ENCODE peak calls at places on chromosomes 1 and 21, in four cellular contexts. One of them, this sample, is unnamed. For H3K27me3, the result is how much of the 10 kb centered on the place peaks cover.

GRCh38 chr1:52814465-52814864 is 28.1 kb upstream of the ZYG11A start:
- DNase-seq in HL-60: no peak
- DNase-seq in tibial artery: no peak
- DNase-seq in GM23338: no peak
- DNase-seq in this sample: peak

GRCh38 chr1:193763313-193763712 is 576.9 kb upstream of the B3GALT2 start:
- DNase-seq in GM23338: no peak
- DNase-seq in HL-60: no peak
- DNase-seq in tibial artery: no peak
- DNase-seq in this sample: no peak

GRCh38 chr1:156392427-156392826 is 23.4 kb downstream of the RHBG start:
- DNase-seq in HL-60: no peak
- DNase-seq in tibial artery: no peak
- DNase-seq in GM23338: peak
- DNase-seq in this sample: no peak

GRCh38 chr1:81213279-81213678 is 587.5 kb upstream of the ADGRL2 start:
- DNase-seq in tibial artery: no peak
- DNase-seq in HL-60: peak
- DNase-seq in GM23338: peak
- DNase-seq in this sample: no peak

GRCh38 chr1:7722670-7723012 is 48.5 kb upstream of the VAMP3 start:
- DNase-seq in tibial artery: no peak
- DNase-seq in HL-60: no peak
- DNase-seq in GM23338: no peak
- DNase-seq in this sample: no peak

GRCh38 chr1:115056395-115056798 is 26.8 kb downstream of the TSHB start:
- DNase-seq in tibial artery: no peak
- DNase-seq in HL-60: peak
- DNase-seq in GM23338: peak
- DNase-seq in this sample: peak

GRCh38 chr1:227299238-227299637 is 19.1 kb downstream of the CDC42BPA start:
- DNase-seq in GM23338: no peak
- DNase-seq in tibial artery: no peak
- DNase-seq in HL-60: no peak
- DNase-seq in this sample: peak

GRCh38 chr21:34113842-34114241 is 40.5 kb downstream of the MRPS6 start:
- DNase-seq in tibial artery: no peak
- DNase-seq in HL-60: no peak
- DNase-seq in GM23338: peak
- DNase-seq in this sample: no peak

GRCh38 chr1:95916616-95917015 is 682.6 kb downstream of the RWDD3 start:
- DNase-seq in tibial artery: no peak
- DNase-seq in GM23338: peak
- DNase-seq in HL-60: no peak
- DNase-seq in this sample: peak

GRCh38 chr1:55987491-55988255 is 591.7 kb downstream of the PLPP3 start:
- DNase-seq in GM23338: peak
- DNase-seq in tibial artery: no peak
- DNase-seq in HL-60: no peak
- DNase-seq in this sample: no peak

GRCh38 chr21:14830307-14830706 is 234.5 kb downstream of the NRIP1 start:
- DNase-seq in GM23338: no peak
- DNase-seq in tibial artery: no peak
- DNase-seq in HL-60: no peak
- DNase-seq in this sample: no peak

GRCh38 chr1:97144527-97144926 is 422.9 kb downstream of the PTBP2 start:
- DNase-seq in GM23338: no peak
- DNase-seq in tibial artery: no peak
- DNase-seq in HL-60: no peak
- DNase-seq in this sample: peak

GRCh38 chr1:113027449-113027848 is 45.5 kb upstream of the LRIG2 start:
- DNase-seq in HL-60: no peak
- DNase-seq in GM23338: peak
- DNase-seq in tibial artery: no peak
- DNase-seq in this sample: no peak

GRCh38 chr21:31898898-31899630 is 26.2 kb downstream of the HUNK start:
- DNase-seq in tibial artery: no peak
- DNase-seq in HL-60: no peak
- DNase-seq in GM23338: no peak
- DNase-seq in this sample: peak

GRCh38 chr21:45267390-45267760 is 20.3 kb downstream of the POFUT2 start:
- DNase-seq in tibial artery: peak
- DNase-seq in HL-60: no peak
- DNase-seq in GM23338: no peak
- DNase-seq in this sample: no peak

GRCh38 chr1:161020573-161021167 is at the start of gene F11R:
- DNase-seq in HL-60: peak
- DNase-seq in tibial artery: no peak
- DNase-seq in GM23338: peak
- DNase-seq in this sample: peak

DNA sequence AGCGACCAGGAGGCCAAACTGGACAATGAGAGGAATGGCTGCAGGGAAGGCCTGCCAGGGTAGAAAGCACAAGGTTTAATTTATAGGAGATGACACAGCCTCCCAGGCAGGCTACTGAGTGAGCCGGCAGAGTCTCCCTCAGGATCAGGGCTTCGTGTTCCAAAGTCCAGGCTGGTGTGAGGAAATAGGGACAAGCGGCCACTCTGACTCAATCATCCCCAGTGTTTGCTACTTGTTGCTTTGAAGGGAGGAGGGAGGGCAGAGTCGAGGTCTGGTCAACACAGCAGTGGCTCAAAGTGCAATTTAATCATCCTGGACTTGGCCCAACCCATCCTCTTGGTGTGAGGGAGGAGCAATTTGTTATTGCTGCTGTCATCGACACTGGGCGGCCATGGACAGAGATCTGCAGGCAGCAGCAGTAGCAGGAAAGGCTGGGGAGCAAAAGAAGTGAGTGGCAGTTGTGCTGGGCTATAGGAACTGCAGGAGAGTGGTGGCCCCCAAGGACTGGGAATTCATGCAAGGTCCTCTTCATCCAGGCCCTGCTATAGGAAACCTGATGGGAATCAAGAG is 27.5 kb downstream of the TBX15 start:
- DNase-seq in GM23338: peak
- DNase-seq in HL-60: no peak
- DNase-seq in tibial artery: peak
- DNase-seq in this sample: no peak
- H3K4me3 ChIP-seq in GM23338: peak
- H3K4me3 ChIP-seq in HL-60: no peak
- H3K4me3 ChIP-seq in tibial artery: no peak
- H3K4me3 ChIP-seq in this sample: no peak

DNA sequence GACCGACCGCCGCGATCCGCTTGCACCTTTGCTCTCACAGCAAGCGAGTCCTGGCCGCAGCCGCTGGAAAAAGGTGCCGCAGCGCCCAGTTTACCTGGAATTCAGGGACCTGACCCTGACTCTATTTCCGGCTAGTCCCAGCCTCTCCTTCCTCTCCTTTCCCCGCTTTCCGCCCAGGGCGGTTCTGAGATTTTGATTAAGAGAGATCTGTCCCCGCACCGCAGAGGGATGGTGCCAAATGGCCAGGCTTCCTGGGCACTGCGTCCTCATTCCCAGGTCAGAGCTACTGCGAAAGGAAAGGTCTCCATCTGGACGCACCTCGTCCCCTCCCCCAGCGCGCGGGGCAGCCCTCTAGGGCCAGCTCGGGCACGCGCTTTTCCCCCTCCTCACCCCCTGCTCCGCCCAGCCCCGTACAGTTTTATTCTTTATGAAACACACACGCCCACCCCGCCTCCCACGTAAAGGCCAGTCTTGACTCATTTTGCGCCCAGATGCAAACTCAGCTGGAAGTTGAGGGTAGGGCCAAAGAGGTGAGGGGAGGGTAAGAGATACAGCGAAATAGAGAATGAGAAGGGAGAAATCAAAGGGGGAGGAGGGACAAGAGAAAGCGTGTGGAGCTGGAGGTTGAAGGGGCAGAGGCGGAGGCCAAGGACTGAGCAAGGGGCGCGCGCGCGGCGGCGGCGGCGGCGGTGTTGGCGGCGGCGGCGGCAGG is 411.8 kb upstream of the ESRRG start:
- DNase-seq in tibial artery: no peak
- DNase-seq in GM23338: peak
- DNase-seq in HL-60: no peak
- DNase-seq in this sample: no peak
- H3K27me3 ChIP-seq in tibial artery: half or more
- H3K27me3 ChIP-seq in GM23338: half or more
- H3K27me3 ChIP-seq in HL-60: under half
- H3K27me3 ChIP-seq in this sample: under half

GRCh38 chr1:41394918-41395598 is 33.8 kb downstream of the FOXO6 start:
- DNase-seq in tibial artery: no peak
- DNase-seq in GM23338: peak
- DNase-seq in HL-60: no peak
- DNase-seq in this sample: peak
- TF ChIP-seq CTCF in tibial artery: no peak
- TF ChIP-seq CTCF in GM23338: peak
- TF ChIP-seq CTCF in HL-60: no peak
- TF ChIP-seq CTCF in this sample: peak

DNA sequence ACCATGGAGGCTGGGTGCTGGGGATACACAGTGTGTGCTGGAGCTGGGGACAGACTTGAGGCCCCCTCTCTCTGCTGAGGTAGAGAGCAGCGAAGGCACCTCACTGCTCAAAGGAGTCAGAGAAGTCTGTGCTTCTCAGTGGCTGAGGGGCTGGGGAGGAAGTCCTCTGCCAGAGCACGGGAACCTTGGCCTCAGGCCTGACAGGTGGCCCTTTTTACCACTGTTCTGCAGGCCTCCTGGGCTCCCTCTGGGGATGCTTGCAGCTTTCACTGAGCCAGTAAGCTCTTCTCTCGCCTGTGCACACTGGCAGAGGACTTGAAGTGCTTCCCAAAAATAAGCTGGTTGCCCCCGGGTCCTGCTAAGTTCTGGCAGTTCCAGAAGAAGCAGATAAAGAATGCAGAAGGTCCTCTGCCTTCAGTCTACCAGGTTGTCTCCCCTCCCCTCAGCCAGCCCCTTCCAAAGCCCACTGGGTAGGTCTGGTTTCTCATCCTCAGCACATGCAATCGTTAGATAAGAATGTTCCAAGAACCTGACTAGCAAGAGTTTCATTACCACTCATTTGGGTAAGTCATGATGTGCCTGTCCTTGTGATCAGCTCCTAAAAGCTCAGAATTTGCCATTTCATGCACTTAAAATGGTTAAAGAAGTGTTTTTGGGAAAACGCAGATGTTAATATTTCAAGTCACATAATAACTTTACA is 53.9 kb downstream of the TENT5C start:
- DNase-seq in HL-60: no peak
- DNase-seq in tibial artery: no peak
- DNase-seq in GM23338: no peak
- DNase-seq in this sample: no peak
- H3K4me3 ChIP-seq in HL-60: no peak
- H3K4me3 ChIP-seq in tibial artery: no peak
- H3K4me3 ChIP-seq in GM23338: no peak
- H3K4me3 ChIP-seq in this sample: no peak

DNA sequence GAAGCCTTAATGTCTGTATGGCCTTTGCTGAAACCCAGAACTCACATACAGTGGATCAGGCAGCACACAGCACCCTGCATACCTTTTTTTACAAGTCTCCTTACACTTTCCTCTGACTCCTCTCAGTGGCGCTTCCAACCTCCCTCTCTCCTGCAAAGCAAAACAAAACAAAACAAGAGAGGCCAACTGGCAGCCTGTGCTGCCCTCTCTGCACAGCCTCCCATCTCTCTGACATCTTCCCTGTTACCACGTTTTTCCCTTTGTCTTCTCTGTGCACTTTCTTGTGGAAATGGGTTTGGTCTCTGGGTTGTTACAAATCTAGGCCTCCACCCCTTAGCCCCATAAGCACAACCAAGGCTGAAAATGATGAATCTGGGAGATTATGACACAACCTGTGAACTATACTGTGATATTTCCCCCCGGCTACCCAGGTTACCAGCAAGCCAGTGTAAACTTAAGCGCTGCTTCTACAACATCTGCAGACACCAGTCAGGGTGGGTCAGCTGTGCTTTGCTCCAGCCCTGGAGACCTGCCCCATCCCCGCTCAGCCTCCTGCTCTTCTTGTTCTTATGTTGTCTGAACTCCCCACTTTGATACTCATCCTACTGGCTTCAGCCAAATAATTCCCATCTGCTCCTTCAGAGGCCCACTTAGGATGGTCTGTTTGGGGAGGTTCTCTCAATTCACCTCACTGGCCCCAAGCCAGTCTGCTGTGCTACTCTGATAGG is 54.9 kb upstream of the FMOD start:
- DNase-seq in tibial artery: no peak
- DNase-seq in HL-60: no peak
- DNase-seq in GM23338: no peak
- DNase-seq in this sample: no peak
- H3K27me3 ChIP-seq in tibial artery: under half
- H3K27me3 ChIP-seq in HL-60: under half
- H3K27me3 ChIP-seq in GM23338: under half
- H3K27me3 ChIP-seq in this sample: under half

GRCh38 chr1:64984106-64984505 is 17.8 kb upstream of the JAK1 start:
- DNase-seq in HL-60: peak
- DNase-seq in GM23338: peak
- DNase-seq in tibial artery: no peak
- DNase-seq in this sample: no peak
- TF ChIP-seq CTCF in HL-60: no peak
- TF ChIP-seq CTCF in GM23338: peak
- TF ChIP-seq CTCF in tibial artery: no peak
- TF ChIP-seq CTCF in this sample: no peak

DNA sequence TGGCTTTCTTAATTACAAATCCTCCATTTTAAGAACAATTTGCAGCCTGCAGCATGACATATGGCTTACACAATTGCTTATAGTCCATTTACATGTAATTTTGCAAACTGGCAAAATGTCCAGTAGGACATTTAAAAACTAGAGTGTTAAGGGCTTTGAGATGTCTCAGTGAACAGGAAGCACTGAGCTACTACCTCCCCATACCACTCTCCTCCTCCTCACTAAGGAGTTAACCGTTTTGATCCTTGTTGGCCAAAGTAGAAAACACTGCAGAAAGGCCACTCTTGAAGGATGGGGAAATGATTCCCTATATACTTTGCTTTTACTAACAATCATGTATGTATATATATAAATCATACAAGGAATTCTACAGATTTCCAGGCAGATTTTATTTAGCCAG is 386 bp downstream of the CTSK start:
- DNase-seq in tibial artery: no peak
- DNase-seq in HL-60: peak
- DNase-seq in GM23338: no peak
- DNase-seq in this sample: no peak
- H3K4me3 ChIP-seq in tibial artery: peak
- H3K4me3 ChIP-seq in HL-60: no peak
- H3K4me3 ChIP-seq in GM23338: no peak
- H3K4me3 ChIP-seq in this sample: no peak

GRCh38 chr1:3068400-3069361 is at the start of gene PRDM16:
- DNase-seq in HL-60: peak
- DNase-seq in GM23338: peak
- DNase-seq in tibial artery: peak
- DNase-seq in this sample: peak
- H3K27me3 ChIP-seq in HL-60: half or more
- H3K27me3 ChIP-seq in GM23338: half or more
- H3K27me3 ChIP-seq in tibial artery: under half
- H3K27me3 ChIP-seq in this sample: under half

DNA sequence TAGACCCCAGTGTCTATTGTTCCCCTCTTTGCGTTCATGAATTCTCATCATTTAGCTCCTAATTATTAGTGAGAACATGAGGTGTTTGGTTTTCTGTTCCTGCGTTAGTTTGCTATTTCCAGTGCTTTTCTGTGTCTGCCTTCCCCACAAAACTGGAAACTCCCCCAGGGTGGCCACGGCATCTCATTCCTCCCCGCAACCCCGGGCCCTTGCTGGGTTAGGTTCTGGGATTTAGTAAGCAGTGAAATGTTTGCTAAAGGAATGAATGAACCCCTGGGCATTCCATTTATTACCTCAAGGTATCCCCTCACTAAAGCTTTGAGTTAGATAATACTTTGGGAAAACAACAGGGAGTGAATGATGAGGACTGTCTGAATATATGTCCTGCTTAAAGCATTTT is 142.9 kb downstream of the GLUL start:
- DNase-seq in tibial artery: no peak
- DNase-seq in GM23338: no peak
- DNase-seq in HL-60: no peak
- DNase-seq in this sample: no peak
- TF ChIP-seq CTCF in tibial artery: no peak
- TF ChIP-seq CTCF in GM23338: no peak
- TF ChIP-seq CTCF in HL-60: no peak
- TF ChIP-seq CTCF in this sample: no peak

This sample was measured in bronchial epithelial cell.